ENCODE peak calls at places on chromosome 1, in five cellular contexts. One of them, this sample, is unnamed.

GRCh38 chr1:206709772-206710456 is 25.2 kb downstream of the MAPKAPK2 start:
- DNase-seq in left cardiac atrium: no peak
- DNase-seq in brain microvascular endothelial cell: peak
- DNase-seq in Right ventricle myocardium superior: no peak
- DNase-seq in adrenal gland: no peak
- DNase-seq in this sample: peak

GRCh38 chr1:20194224-20194623 is 7.9 kb upstream of the PLA2G2C start:
- DNase-seq in left cardiac atrium: no peak
- DNase-seq in brain microvascular endothelial cell: no peak
- DNase-seq in Right ventricle myocardium superior: no peak
- DNase-seq in adrenal gland: no peak
- DNase-seq in this sample: no peak

GRCh38 chr1:30111431-30111830 is 612.0 kb downstream of the MATN1 start:
- DNase-seq in left cardiac atrium: peak
- DNase-seq in brain microvascular endothelial cell: peak
- DNase-seq in Right ventricle myocardium superior: peak
- DNase-seq in adrenal gland: peak
- DNase-seq in this sample: peak

GRCh38 chr1:239155466-239155865 is 230.9 kb upstream of the CHRM3 start:
- DNase-seq in left cardiac atrium: no peak
- DNase-seq in brain microvascular endothelial cell: no peak
- DNase-seq in Right ventricle myocardium superior: no peak
- DNase-seq in adrenal gland: no peak
- DNase-seq in this sample: no peak

GRCh38 chr1:18217398-18218043 is 109.9 kb downstream of the IGSF21 start:
- DNase-seq in left cardiac atrium: no peak
- DNase-seq in brain microvascular endothelial cell: no peak
- DNase-seq in Right ventricle myocardium superior: no peak
- DNase-seq in adrenal gland: peak
- DNase-seq in this sample: no peak

GRCh38 chr1:52574594-52574993 is 21.7 kb upstream of the TUT4 start:
- DNase-seq in left cardiac atrium: no peak
- DNase-seq in brain microvascular endothelial cell: peak
- DNase-seq in Right ventricle myocardium superior: no peak
- DNase-seq in adrenal gland: peak
- DNase-seq in this sample: no peak

GRCh38 chr1:40909281-40909680 is 47.1 kb upstream of the CITED4 start:
- DNase-seq in left cardiac atrium: no peak
- DNase-seq in brain microvascular endothelial cell: no peak
- DNase-seq in Right ventricle myocardium superior: no peak
- DNase-seq in adrenal gland: no peak
- DNase-seq in this sample: no peak

GRCh38 chr1:208237241-208237640 is 6.9 kb downstream of the PLXNA2 start:
- DNase-seq in left cardiac atrium: no peak
- DNase-seq in brain microvascular endothelial cell: no peak
- DNase-seq in Right ventricle myocardium superior: no peak
- DNase-seq in adrenal gland: no peak
- DNase-seq in this sample: no peak

GRCh38 chr1:26405281-26405915 is 5.2 kb upstream of the LIN28A start:
- DNase-seq in left cardiac atrium: no peak
- DNase-seq in brain microvascular endothelial cell: peak
- DNase-seq in Right ventricle myocardium superior: no peak
- DNase-seq in adrenal gland: no peak
- DNase-seq in this sample: no peak

GRCh38 chr1:47710075-47711071 is 272.5 kb downstream of the FOXD2 start:
- DNase-seq in left cardiac atrium: peak
- DNase-seq in brain microvascular endothelial cell: peak
- DNase-seq in Right ventricle myocardium superior: peak
- DNase-seq in adrenal gland: peak
- DNase-seq in this sample: peak

GRCh38 chr1:100036718-100037664 is 67.2 kb downstream of the SLC35A3 start:
- DNase-seq in left cardiac atrium: no peak
- DNase-seq in brain microvascular endothelial cell: peak
- DNase-seq in Right ventricle myocardium superior: no peak
- DNase-seq in adrenal gland: peak
- DNase-seq in this sample: no peak

GRCh38 chr1:209672705-209673630 is 2.2 kb upstream of the G0S2 start:
- DNase-seq in left cardiac atrium: no peak
- DNase-seq in brain microvascular endothelial cell: no peak
- DNase-seq in Right ventricle myocardium superior: no peak
- DNase-seq in adrenal gland: peak
- DNase-seq in this sample: no peak

GRCh38 chr1:154784924-154785531 is 85.1 kb downstream of the KCNN3 start:
- DNase-seq in left cardiac atrium: peak
- DNase-seq in brain microvascular endothelial cell: no peak
- DNase-seq in Right ventricle myocardium superior: peak
- DNase-seq in adrenal gland: no peak
- DNase-seq in this sample: no peak

GRCh38 chr1:38038836-38039235 is 7.8 kb downstream of the POU3F1 start:
- DNase-seq in left cardiac atrium: no peak
- DNase-seq in brain microvascular endothelial cell: no peak
- DNase-seq in Right ventricle myocardium superior: no peak
- DNase-seq in adrenal gland: no peak
- DNase-seq in this sample: no peak

GRCh38 chr1:235736263-235736662 is 86.7 kb upstream of the GNG4 start:
- DNase-seq in left cardiac atrium: no peak
- DNase-seq in brain microvascular endothelial cell: no peak
- DNase-seq in Right ventricle myocardium superior: no peak
- DNase-seq in adrenal gland: no peak
- DNase-seq in this sample: no peak

GRCh38 chr1:207423560-207424292 is 30.4 kb upstream of the CR2 start:
- DNase-seq in left cardiac atrium: no peak
- DNase-seq in brain microvascular endothelial cell: no peak
- DNase-seq in Right ventricle myocardium superior: no peak
- DNase-seq in adrenal gland: no peak
- DNase-seq in this sample: no peak

This sample was measured in NCI-H460.